ENCODE peak calls at places on chromosomes 7 and 10, in four cellular contexts. X is WTC11; C is activated T-helper 1 cell treated with anti-CD3 and anti-CD28 coated beads, Interleukin-12 subunit alpha, Interleukin-12 subunit beta, Interleukin-2, Interleukin-4 antibody, amounts not matched to agents 30 ng/mL and 10 ng/mL and 1 ng/mL, durations not matched to agents 14 hours and 24 hours and 36 hours; F is stimulated activated CD8-positive, alpha-beta memory T cell treated with anti-CD3 and anti-CD28 coated beads, Interleukin-7, amount 100 ng/mL, for 1 hour. R is an unnamed sample.

GRCh38 chr7:6160191-6160623 is 112.2 kb downstream of the CYTH3 start:
- DNase-seq in X (peak), C (no peak), F (no peak), R (no peak)

GRCh38 chr10:30018512-30018911 is 40.9 kb downstream of the JCAD start:
- DNase-seq in X (no peak), C (no peak), F (no peak), R (no peak)

GRCh38 chr7:36151921-36152755 is 916 bp upstream of the EEPD1 start:
- DNase-seq in X (no peak), F (no peak), C (no peak), R (no peak)

GRCh38 chr10:35890061-35890969 is 248.2 kb upstream of the FZD8 start:
- DNase-seq in X (no peak), C (no peak), F (no peak), R (no peak)

GRCh38 chr7:148521271-148521670 is 69.3 kb upstream of the C7orf33 start:
- DNase-seq in F (no peak), X (no peak), C (no peak), R (no peak)

GRCh38 chr10:11395581-11396310 is 215.7 kb downstream of the USP6NL start:
- DNase-seq in C (no peak), F (no peak), X (no peak), R (no peak)

GRCh38 chr10:35607475-35608316 is 2.6 kb downstream of the GJD4 start:
- DNase-seq in F (no peak), C (no peak), X (peak), R (no peak)

GRCh38 chr7:25780904-25781303 is 371.1 kb upstream of the NFE2L3 start:
- DNase-seq in F (no peak), X (no peak), C (no peak), R (no peak)

GRCh38 chr7:135193615-135194081 is 17.7 kb downstream of the WDR91 start:
- DNase-seq in C (no peak), F (no peak), X (no peak), R (no peak)

GRCh38 chr10:75203724-75204123 is 6.9 kb upstream of the VDAC2 start:
- DNase-seq in C (no peak), F (no peak), X (no peak), R (no peak)

GRCh38 chr7:151680810-151681209 is 161.1 kb upstream of the RHEB start:
- DNase-seq in F (no peak), C (no peak), X (no peak), R (no peak)

GRCh38 chr7:64849250-64849923 is 53.7 kb upstream of the ZNF273 start:
- DNase-seq in C (no peak), F (no peak), X (no peak), R (no peak)

GRCh38 chr10:116044722-116045374 is 228.2 kb downstream of the GFRA1 start:
- DNase-seq in F (no peak), X (no peak), C (no peak), R (no peak)

GRCh38 chr10:865257-865656 is 66.2 kb downstream of the LARP4B start:
- DNase-seq in F (no peak), X (peak), C (no peak), R (no peak)

GRCh38 chr10:87661861-87662785 is 2.4 kb downstream of the PAPSS2 start:
- DNase-seq in F (no peak), C (no peak), X (no peak), R (no peak)

GRCh38 chr7:148932-149855 is 43.2 kb upstream of the FAM20C start:
- DNase-seq in X (peak), F (peak), C (peak), R (peak)

GRCh38 chr7:107960306-107960705 is 42.7 kb downstream of the LAMB1 start:
- DNase-seq in C (no peak), X (no peak), F (no peak), R (no peak)

GRCh38 chr7:42262907-42263466 is 26.0 kb upstream of the GLI3 start:
- DNase-seq in C (no peak), X (no peak), F (no peak), R (no peak)

GRCh38 chr7:99623702-99624447 is 7.1 kb downstream of the ZSCAN25 start:
- DNase-seq in X (no peak), C (no peak), F (no peak), R (no peak)

GRCh38 chr7:106626376-106627293 is 34.3 kb downstream of the CCDC71L start:
- DNase-seq in C (no peak), X (no peak), F (no peak), R (no peak)

GRCh38 chr10:132304756-132305509 is 2.8 kb downstream of the STK32C start:
- DNase-seq in C (no peak), F (no peak), X (no peak), R (no peak)

GRCh38 chr10:100216006-100216405 is 13.4 kb downstream of the CHUK start:
- DNase-seq in F (no peak), X (no peak), C (no peak), R (no peak)

GRCh38 chr10:117647306-117647705 is 104.8 kb downstream of the EMX2 start:
- DNase-seq in C (no peak), X (no peak), F (no peak), R (no peak)

GRCh38 chr7:155885162-155886160 is 73.2 kb upstream of the SHH start:
- DNase-seq in F (no peak), X (no peak), C (no peak), R (no peak)

GRCh38 chr7:4692055-4692454 is 10.0 kb downstream of the FOXK1 start:
- DNase-seq in C (no peak), F (no peak), X (no peak), R (no peak)

GRCh38 chr10:69952801-69953200 is 99.8 kb upstream of the MACROH2A2 start:
- DNase-seq in X (no peak), C (no peak), F (no peak), R (no peak)

GRCh38 chr10:51718804-51719291 is 19.5 kb upstream of the CSTF2T start:
- DNase-seq in C (no peak), F (no peak), X (no peak), R (no peak)

GRCh38 chr7:144404911-144405310 is 1.4 kb upstream of the NOBOX start:
- DNase-seq in F (no peak), X (no peak), C (no peak), R (no peak)

R was measured in KG1.